ENCODE peak calls at places on chromosomes 12 and 14, in four cellular contexts. B, V, U and P are unnamed samples.

GRCh38 chr12:102950950-102951490 is 6.5 kb upstream of the ASCL1 start:
- ATAC-seq in U (no peak), B (peak), V (no peak), P (no peak)

GRCh38 chr12:95051241-95051640 is 22.2 kb downstream of the NR2C1 start:
- ATAC-seq in U (no peak), B (no peak), V (no peak), P (no peak)

GRCh38 chr12:98464155-98464554 is 51.2 kb upstream of the TMPO start:
- ATAC-seq in U (no peak), V (peak), B (peak), P (no peak)

GRCh38 chr14:35818346-35819115 is 7.6 kb upstream of the BRMS1L start:
- ATAC-seq in U (peak), V (peak), B (peak), P (no peak)

GRCh38 chr12:59088673-59089072 is 168.4 kb upstream of the LRIG3 start:
- ATAC-seq in U (no peak), B (no peak), V (no peak), P (no peak)

GRCh38 chr12:76143343-76144252 is 59.1 kb upstream of the NAP1L1 start:
- ATAC-seq in B (peak), V (no peak), U (no peak), P (peak)

GRCh38 chr12:43069768-43070221 is 480.2 kb upstream of the PRICKLE1 start:
- ATAC-seq in U (no peak), B (no peak), V (no peak), P (peak)

GRCh38 chr14:76121089-76121748 is 30.5 kb upstream of the GPATCH2L start:
- ATAC-seq in B (no peak), V (no peak), U (no peak), P (no peak)